ENCODE peak calls at places on chromosomes 7 and 10, in seven cellular contexts. One of them, this sample, is unnamed.

GRCh38 chr10:29849434-29849833 is 210.0 kb downstream of the JCAD start:
- DNase-seq in glutamatergic neuron: no peak
- DNase-seq in effector memory CD8-positive, alpha-beta T cell: no peak
- DNase-seq in left lung: no peak
- DNase-seq in activated CD4-positive, CD25-positive, alpha-beta regulatory T cell treated with anti-CD3 and anti-CD28 coated beads, Interleukin-2, amount 50 U/mL, for 16 hours: no peak
- DNase-seq in left ventricle myocardium inferior: no peak
- DNase-seq in activated gamma-delta T cell: no peak
- DNase-seq in this sample: no peak

GRCh38 chr7:114416089-114416990 is 1.7 kb downstream of the FOXP2 start:
- DNase-seq in glutamatergic neuron: no peak
- DNase-seq in effector memory CD8-positive, alpha-beta T cell: no peak
- DNase-seq in left lung: no peak
- DNase-seq in activated CD4-positive, CD25-positive, alpha-beta regulatory T cell treated with anti-CD3 and anti-CD28 coated beads, Interleukin-2, amount 50 U/mL, for 16 hours: no peak
- DNase-seq in left ventricle myocardium inferior: no peak
- DNase-seq in activated gamma-delta T cell: no peak
- DNase-seq in this sample: no peak

GRCh38 chr10:89830623-89831022 is 129.2 kb downstream of the KIF20B start:
- DNase-seq in glutamatergic neuron: no peak
- DNase-seq in effector memory CD8-positive, alpha-beta T cell: no peak
- DNase-seq in left lung: no peak
- DNase-seq in activated CD4-positive, CD25-positive, alpha-beta regulatory T cell treated with anti-CD3 and anti-CD28 coated beads, Interleukin-2, amount 50 U/mL, for 16 hours: no peak
- DNase-seq in left ventricle myocardium inferior: no peak
- DNase-seq in activated gamma-delta T cell: no peak
- DNase-seq in this sample: no peak

GRCh38 chr10:102869290-102870198 is at the start of gene AS3MT:
- DNase-seq in glutamatergic neuron: peak; percentile 88
- DNase-seq in effector memory CD8-positive, alpha-beta T cell: no peak
- DNase-seq in left lung: no peak
- DNase-seq in activated CD4-positive, CD25-positive, alpha-beta regulatory T cell treated with anti-CD3 and anti-CD28 coated beads, Interleukin-2, amount 50 U/mL, for 16 hours: no peak
- DNase-seq in left ventricle myocardium inferior: peak; percentile 31
- DNase-seq in activated gamma-delta T cell: no peak
- DNase-seq in this sample: peak; percentile 84

GRCh38 chr7:121330053-121330833 is 1.4 kb downstream of the WNT16 start:
- DNase-seq in glutamatergic neuron: peak; percentile 35
- DNase-seq in effector memory CD8-positive, alpha-beta T cell: no peak
- DNase-seq in left lung: no peak
- DNase-seq in activated CD4-positive, CD25-positive, alpha-beta regulatory T cell treated with anti-CD3 and anti-CD28 coated beads, Interleukin-2, amount 50 U/mL, for 16 hours: no peak
- DNase-seq in left ventricle myocardium inferior: no peak
- DNase-seq in activated gamma-delta T cell: no peak
- DNase-seq in this sample: peak; percentile 38

GRCh38 chr7:88546808-88547207 is 212.7 kb upstream of the ZNF804B start:
- DNase-seq in glutamatergic neuron: peak; percentile 25
- DNase-seq in effector memory CD8-positive, alpha-beta T cell: no peak
- DNase-seq in left lung: no peak
- DNase-seq in activated CD4-positive, CD25-positive, alpha-beta regulatory T cell treated with anti-CD3 and anti-CD28 coated beads, Interleukin-2, amount 50 U/mL, for 16 hours: no peak
- DNase-seq in left ventricle myocardium inferior: no peak
- DNase-seq in activated gamma-delta T cell: no peak
- DNase-seq in this sample: peak; percentile 48

GRCh38 chr10:73965890-73966768 is 31.8 kb upstream of the VCL start:
- DNase-seq in glutamatergic neuron: peak; percentile 34
- DNase-seq in effector memory CD8-positive, alpha-beta T cell: no peak
- DNase-seq in left lung: peak; percentile 76
- DNase-seq in activated CD4-positive, CD25-positive, alpha-beta regulatory T cell treated with anti-CD3 and anti-CD28 coated beads, Interleukin-2, amount 50 U/mL, for 16 hours: no peak
- DNase-seq in left ventricle myocardium inferior: peak; percentile 80
- DNase-seq in activated gamma-delta T cell: no peak
- DNase-seq in this sample: peak; percentile 86

GRCh38 chr10:102814456-102814871 is 22.7 kb downstream of the CYP17A1 start:
- DNase-seq in glutamatergic neuron: peak; percentile 56
- DNase-seq in effector memory CD8-positive, alpha-beta T cell: no peak
- DNase-seq in left lung: peak; percentile 50
- DNase-seq in activated CD4-positive, CD25-positive, alpha-beta regulatory T cell treated with anti-CD3 and anti-CD28 coated beads, Interleukin-2, amount 50 U/mL, for 16 hours: no peak
- DNase-seq in left ventricle myocardium inferior: peak; percentile 70
- DNase-seq in activated gamma-delta T cell: no peak
- DNase-seq in this sample: no peak

GRCh38 chr10:121165276-121165675 is 314.1 kb downstream of the WDR11 start:
- DNase-seq in glutamatergic neuron: no peak
- DNase-seq in effector memory CD8-positive, alpha-beta T cell: no peak
- DNase-seq in left lung: no peak
- DNase-seq in activated CD4-positive, CD25-positive, alpha-beta regulatory T cell treated with anti-CD3 and anti-CD28 coated beads, Interleukin-2, amount 50 U/mL, for 16 hours: no peak
- DNase-seq in left ventricle myocardium inferior: no peak
- DNase-seq in activated gamma-delta T cell: no peak
- DNase-seq in this sample: no peak

GRCh38 chr7:87483131-87483530 is 7.7 kb upstream of the ABCB4 start:
- DNase-seq in glutamatergic neuron: no peak
- DNase-seq in effector memory CD8-positive, alpha-beta T cell: no peak
- DNase-seq in left lung: no peak
- DNase-seq in activated CD4-positive, CD25-positive, alpha-beta regulatory T cell treated with anti-CD3 and anti-CD28 coated beads, Interleukin-2, amount 50 U/mL, for 16 hours: no peak
- DNase-seq in left ventricle myocardium inferior: no peak
- DNase-seq in activated gamma-delta T cell: no peak
- DNase-seq in this sample: no peak